ENCODE peak calls at places on chromosomes 2 and 18, in four cellular contexts. One of them, this sample, is unnamed.

GRCh38 chr2:63861220-63861822 is 19.6 kb downstream of the UGP2 start:
- DNase-seq in GM12864: no peak
- DNase-seq in GM03348: peak
- DNase-seq in Calu3: peak
- DNase-seq in this sample: peak

GRCh38 chr2:70340075-70340474 is 38.2 kb upstream of the FAM136A start:
- DNase-seq in Calu3: no peak
- DNase-seq in GM03348: no peak
- DNase-seq in GM12864: no peak
- DNase-seq in this sample: no peak

GRCh38 chr2:232338759-232339106 is 39.8 kb upstream of the ALPP start:
- DNase-seq in Calu3: no peak
- DNase-seq in GM03348: no peak
- DNase-seq in GM12864: no peak
- DNase-seq in this sample: no peak

GRCh38 chr2:237486334-237486818 is 675 bp upstream of the MLPH start:
- DNase-seq in GM03348: peak
- DNase-seq in GM12864: no peak
- DNase-seq in Calu3: no peak
- DNase-seq in this sample: no peak

GRCh38 chr2:227407601-227408089 is 19.9 kb upstream of the SCYGR1 start:
- DNase-seq in GM03348: no peak
- DNase-seq in GM12864: no peak
- DNase-seq in Calu3: peak
- DNase-seq in this sample: peak

GRCh38 chr2:10278029-10278762 is 24.5 kb upstream of the HPCAL1 start:
- DNase-seq in Calu3: peak
- DNase-seq in GM12864: no peak
- DNase-seq in GM03348: peak
- DNase-seq in this sample: peak

GRCh38 chr18:51182824-51183223 is 14.7 kb downstream of the MEX3C start:
- DNase-seq in GM12864: no peak
- DNase-seq in GM03348: no peak
- DNase-seq in Calu3: no peak
- DNase-seq in this sample: no peak

GRCh38 chr2:23916727-23917458 is 10.0 kb downstream of the ATAD2B start:
- DNase-seq in GM03348: no peak
- DNase-seq in GM12864: no peak
- DNase-seq in Calu3: no peak
- DNase-seq in this sample: no peak

GRCh38 chr2:51516667-51517066 is 484.7 kb upstream of the NRXN1 start:
- DNase-seq in Calu3: no peak
- DNase-seq in GM03348: no peak
- DNase-seq in GM12864: no peak
- DNase-seq in this sample: no peak

GRCh38 chr2:240873805-240874714 is 5.4 kb downstream of the AGXT start:
- DNase-seq in GM03348: no peak
- DNase-seq in GM12864: no peak
- DNase-seq in Calu3: peak
- DNase-seq in this sample: no peak